ENCODE peak calls at places on chromosomes 6 and 20, in nine cellular contexts. G is midbrain, Y is right cardiac atrium, N is GM04504, Q is A549, L is AG09309, M is neural crest cell, O is NCI-H1092 treated with DMSO at 0.1 percent for 48 hours, X is kidney tubule cell. V is an unnamed sample.

GRCh38 chr20:62814060-62814708 is 2.7 kb upstream of the COL9A3 start:
- DNase-seq in G (no peak), N (no peak), X (no peak), L (no peak), M (no peak), O (no peak), Y (no peak), Q (no peak), V (no peak)

GRCh38 chr6:108169801-108170606 is 4.2 kb downstream of the NR2E1 start:
- DNase-seq in G (no peak), M (no peak), Y (no peak), L (no peak), X (no peak), O (no peak), Q (no peak), N (no peak), V (no peak)

GRCh38 chr6:138229663-138230194 is 11.4 kb upstream of the PBOV1 start:
- DNase-seq in G (no peak), O (no peak), N (no peak), Y (no peak), M (no peak), Q (no peak), L (no peak), X (no peak), V (no peak)

GRCh38 chr20:61373055-61373399 is 121.0 kb downstream of the CDH4 start:
- DNase-seq in M (no peak), G (no peak), N (no peak), Q (no peak), L (no peak), X (no peak), O (no peak), Y (no peak), V (no peak)

GRCh38 chr20:49541733-49542513 is 26.0 kb downstream of the PTGIS start:
- DNase-seq in Y (peak; percentile 83), G (peak; percentile 3), M (peak; percentile 64), N (peak; percentile 40), Q (peak; percentile 87), L (peak; percentile 21), O (peak; percentile 70), X (peak; percentile 70), V (peak; percentile 55)

GRCh38 chr6:136251394-136251793 is 1.3 kb upstream of the MTFR2 start:
- DNase-seq in O (no peak), G (no peak), M (no peak), X (peak; percentile 8), Q (no peak), N (no peak), Y (no peak), L (no peak), V (no peak)

GRCh38 chr6:108260126-108260808 is 573 bp downstream of the SNX3 start:
- DNase-seq in N (peak; percentile 21), O (peak; percentile 29), Y (peak; percentile 78), L (peak; percentile 5), M (no peak), X (peak; percentile 61), G (peak; percentile 55), Q (peak; percentile 27), V (peak; percentile 41)

GRCh38 chr20:5786930-5787826 is 37.0 kb downstream of the SHLD1 start:
- DNase-seq in G (no peak), Y (no peak), X (peak; percentile 26), M (no peak), O (no peak), L (no peak), Q (peak; percentile 57), N (peak; percentile 16), V (peak; percentile 63)

GRCh38 chr20:60804918-60805631 is 447.0 kb upstream of the CDH4 start:
- DNase-seq in O (no peak), Y (no peak), X (peak; percentile 2), L (no peak), G (no peak), N (no peak), Q (no peak), M (no peak), V (no peak)

GRCh38 chr20:47464380-47465101 is 37.1 kb upstream of the NCOA3 start:
- DNase-seq in Y (peak; percentile 80), X (peak; percentile 82), Q (peak; percentile 99), N (peak; percentile 96), L (peak; percentile 96), O (no peak), G (no peak), M (no peak), V (peak; percentile 93)

GRCh38 chr6:155676346-155676745 is 220.7 kb upstream of the NOX3 start:
- DNase-seq in Q (no peak), N (no peak), M (no peak), L (no peak), Y (no peak), X (peak; percentile 40), O (no peak), G (no peak), V (no peak)

GRCh38 chr20:56628015-56628872 is 862 bp upstream of the TFAP2C start:
- DNase-seq in M (peak; percentile 23), Y (peak; percentile 47), L (no peak), O (no peak), G (no peak), Q (peak; percentile 39), X (peak; percentile 28), N (no peak), V (no peak)

GRCh38 chr20:39874049-39874893 is 814.8 kb downstream of the MAFB start:
- DNase-seq in N (peak; percentile 71), O (peak; percentile 80), L (no peak), X (peak; percentile 82), Y (peak; percentile 91), M (peak; percentile 64), Q (peak; percentile 71), G (peak; percentile 35), V (peak; percentile 36)

GRCh38 chr20:22568872-22569344 is 15.5 kb downstream of the FOXA2 start:
- DNase-seq in Q (no peak), L (no peak), G (no peak), M (no peak), O (no peak), X (no peak), Y (no peak), N (no peak), V (no peak)

GRCh38 chr6:138105446-138105845 is 1.8 kb downstream of the PERP start:
- DNase-seq in O (no peak), M (no peak), Y (no peak), N (no peak), X (peak; percentile 49), L (no peak), G (no peak), Q (peak; percentile 35), V (peak; percentile 61)

GRCh38 chr6:98824907-98825601 is 9.3 kb upstream of the POU3F2 start:
- DNase-seq in G (no peak), X (no peak), L (no peak), O (no peak), N (no peak), Q (no peak), Y (no peak), M (no peak), V (no peak)

GRCh38 chr6:8627085-8627861 is 191.9 kb upstream of the SLC35B3 start:
- DNase-seq in X (peak; percentile 87), G (no peak), M (no peak), Q (peak; percentile 1), Y (no peak), N (no peak), O (no peak), L (no peak), V (peak; percentile 11)

GRCh38 chr6:140779341-140779740 is 1353.4 kb upstream of the GJE1 start:
- DNase-seq in Y (no peak), X (no peak), Q (no peak), M (no peak), G (no peak), L (no peak), N (no peak), O (no peak), V (no peak)

GRCh38 chr6:21933351-21933750 is 339.8 kb downstream of the SOX4 start:
- DNase-seq in X (no peak), G (no peak), M (no peak), Y (no peak), N (no peak), O (no peak), L (no peak), Q (no peak), V (no peak)

GRCh38 chr6:110020888-110021287 is 42.8 kb downstream of the GPR6 start:
- DNase-seq in G (no peak), M (no peak), X (no peak), L (no peak), O (no peak), Q (no peak), N (no peak), Y (no peak), V (no peak)

GRCh38 chr20:57048027-57048869 is 218.2 kb downstream of the BMP7 start:
- DNase-seq in Y (no peak), X (peak; percentile 45), L (no peak), N (no peak), G (no peak), M (peak; percentile 53), Q (peak; percentile 81), O (no peak), V (no peak)

GRCh38 chr6:153092082-153093013 is 38.7 kb downstream of the RGS17 start:
- DNase-seq in L (peak; percentile 58), N (peak; percentile 44), Q (peak; percentile 28), X (peak; percentile 82), M (no peak), Y (no peak), O (no peak), G (no peak), V (no peak)

GRCh38 chr20:52895662-52896061 is 76.5 kb upstream of the TSHZ2 start:
- DNase-seq in L (no peak), Y (no peak), M (no peak), Q (no peak), X (no peak), N (no peak), G (no peak), O (no peak), V (no peak)

GRCh38 chr6:166559211-166559610 is 27.3 kb downstream of the RAMACL start:
- DNase-seq in Y (no peak), N (no peak), Q (no peak), G (no peak), M (no peak), L (no peak), O (no peak), X (peak; percentile 91), V (no peak)

GRCh38 chr6:26205625-26206574 is 118.7 kb downstream of the HFE start:
- DNase-seq in Y (no peak), Q (peak; percentile 84), L (no peak), G (peak; percentile 42), O (peak; percentile 40), N (no peak), X (peak; percentile 95), M (peak; percentile 26), V (peak; percentile 79)

GRCh38 chr6:150346346-150346745 is 22.5 kb upstream of the IYD start:
- DNase-seq in X (no peak), L (no peak), Q (no peak), N (no peak), M (no peak), G (peak; percentile 0), O (no peak), Y (no peak), V (no peak)

GRCh38 chr6:114735118-114735730 is 392.4 kb upstream of the HS3ST5 start:
- DNase-seq in L (no peak), N (no peak), G (no peak), Q (no peak), M (no peak), Y (no peak), O (no peak), X (peak; percentile 9), V (no peak)

GRCh38 chr20:4699216-4699615 is 22.5 kb upstream of the PRND start:
- DNase-seq in O (no peak), M (no peak), Q (no peak), N (no peak), G (no peak), Y (no peak), L (no peak), X (no peak), V (no peak)

GRCh38 chr6:37072526-37072925 is 67.1 kb downstream of the FGD2 start:
- DNase-seq in Y (no peak), Q (no peak), N (no peak), L (no peak), O (no peak), X (no peak), M (no peak), G (no peak), V (no peak)

GRCh38 chr6:106750146-106750900 is 120.9 kb downstream of the QRSL1 start:
- DNase-seq in N (no peak), O (peak; percentile 17), M (no peak), X (peak; percentile 72), Y (no peak), L (no peak), Q (no peak), G (no peak), V (no peak)

GRCh38 chr6:113871975-113872374 is 14.8 kb downstream of the MARCKS start:
- DNase-seq in Y (no peak), L (no peak), M (no peak), N (no peak), G (no peak), X (no peak), O (no peak), Q (no peak), V (no peak)

V was measured in LoVo.